ENCODE peak calls at places on chromosomes 12 and 14, in nine cellular contexts. One of them, this sample, is unnamed.

GRCh38 chr12:13505224-13505623 is 308.7 kb downstream of the EMP1 start:
- DNase-seq in brain microvascular endothelial cell: no peak
- DNase-seq in GM10248: no peak
- DNase-seq in hepatocyte: no peak
- DNase-seq in left ventricle myocardium inferior: no peak
- DNase-seq in activated B cell treated with CpG ODN at 0.5 μM for 24 hours: no peak
- DNase-seq in WTC11: no peak
- DNase-seq in cardiac fibroblast: no peak
- DNase-seq in neural crest cell: no peak
- DNase-seq in this sample: no peak

GRCh38 chr12:124485371-124485770 is 82.0 kb downstream of the NCOR2 start:
- DNase-seq in brain microvascular endothelial cell: no peak
- DNase-seq in GM10248: no peak
- DNase-seq in hepatocyte: no peak
- DNase-seq in left ventricle myocardium inferior: no peak
- DNase-seq in activated B cell treated with CpG ODN at 0.5 μM for 24 hours: no peak
- DNase-seq in WTC11: no peak
- DNase-seq in cardiac fibroblast: no peak
- DNase-seq in neural crest cell: no peak
- DNase-seq in this sample: no peak

GRCh38 chr14:91416744-91417133 is 881 bp downstream of the CCDC88C start:
- DNase-seq in brain microvascular endothelial cell: no peak
- DNase-seq in GM10248: peak
- DNase-seq in hepatocyte: no peak
- DNase-seq in left ventricle myocardium inferior: no peak
- DNase-seq in activated B cell treated with CpG ODN at 0.5 μM for 24 hours: peak
- DNase-seq in WTC11: no peak
- DNase-seq in cardiac fibroblast: no peak
- DNase-seq in neural crest cell: no peak
- DNase-seq in this sample: no peak

GRCh38 chr12:119679081-119679480 is 11.1 kb downstream of the PRKAB1 start:
- DNase-seq in brain microvascular endothelial cell: peak
- DNase-seq in GM10248: no peak
- DNase-seq in hepatocyte: no peak
- DNase-seq in left ventricle myocardium inferior: no peak
- DNase-seq in activated B cell treated with CpG ODN at 0.5 μM for 24 hours: no peak
- DNase-seq in WTC11: no peak
- DNase-seq in cardiac fibroblast: no peak
- DNase-seq in neural crest cell: no peak
- DNase-seq in this sample: no peak

GRCh38 chr12:94244165-94245133 is 96.1 kb downstream of the PLXNC1 start:
- DNase-seq in brain microvascular endothelial cell: no peak
- DNase-seq in GM10248: peak
- DNase-seq in hepatocyte: no peak
- DNase-seq in left ventricle myocardium inferior: no peak
- DNase-seq in activated B cell treated with CpG ODN at 0.5 μM for 24 hours: peak
- DNase-seq in WTC11: no peak
- DNase-seq in cardiac fibroblast: no peak
- DNase-seq in neural crest cell: no peak
- DNase-seq in this sample: no peak

GRCh38 chr12:38898001-38898684 is 7.2 kb downstream of the CPNE8 start:
- DNase-seq in brain microvascular endothelial cell: no peak
- DNase-seq in GM10248: no peak
- DNase-seq in hepatocyte: no peak
- DNase-seq in left ventricle myocardium inferior: no peak
- DNase-seq in activated B cell treated with CpG ODN at 0.5 μM for 24 hours: no peak
- DNase-seq in WTC11: no peak
- DNase-seq in cardiac fibroblast: no peak
- DNase-seq in neural crest cell: no peak
- DNase-seq in this sample: peak

GRCh38 chr14:68014771-68015170 is 195.2 kb downstream of the RAD51B start:
- DNase-seq in brain microvascular endothelial cell: no peak
- DNase-seq in GM10248: no peak
- DNase-seq in hepatocyte: no peak
- DNase-seq in left ventricle myocardium inferior: no peak
- DNase-seq in activated B cell treated with CpG ODN at 0.5 μM for 24 hours: no peak
- DNase-seq in WTC11: no peak
- DNase-seq in cardiac fibroblast: no peak
- DNase-seq in neural crest cell: no peak
- DNase-seq in this sample: no peak

GRCh38 chr14:56081139-56081538 is 37.1 kb upstream of the PELI2 start:
- DNase-seq in brain microvascular endothelial cell: no peak
- DNase-seq in GM10248: no peak
- DNase-seq in hepatocyte: no peak
- DNase-seq in left ventricle myocardium inferior: no peak
- DNase-seq in activated B cell treated with CpG ODN at 0.5 μM for 24 hours: no peak
- DNase-seq in WTC11: no peak
- DNase-seq in cardiac fibroblast: no peak
- DNase-seq in neural crest cell: no peak
- DNase-seq in this sample: no peak

GRCh38 chr14:103880334-103880985 is 33.1 kb upstream of the PPP1R13B start:
- DNase-seq in brain microvascular endothelial cell: peak
- DNase-seq in GM10248: no peak
- DNase-seq in hepatocyte: peak
- DNase-seq in left ventricle myocardium inferior: peak
- DNase-seq in activated B cell treated with CpG ODN at 0.5 μM for 24 hours: no peak
- DNase-seq in WTC11: no peak
- DNase-seq in cardiac fibroblast: peak
- DNase-seq in neural crest cell: no peak
- DNase-seq in this sample: peak

GRCh38 chr12:129873458-129873857 is 30.4 kb downstream of the TMEM132D start:
- DNase-seq in brain microvascular endothelial cell: no peak
- DNase-seq in GM10248: no peak
- DNase-seq in hepatocyte: no peak
- DNase-seq in left ventricle myocardium inferior: no peak
- DNase-seq in activated B cell treated with CpG ODN at 0.5 μM for 24 hours: no peak
- DNase-seq in WTC11: no peak
- DNase-seq in cardiac fibroblast: no peak
- DNase-seq in neural crest cell: no peak
- DNase-seq in this sample: no peak

GRCh38 chr12:96225003-96225855 is 31.1 kb downstream of the ELK3 start:
- DNase-seq in brain microvascular endothelial cell: no peak
- DNase-seq in GM10248: no peak
- DNase-seq in hepatocyte: peak
- DNase-seq in left ventricle myocardium inferior: no peak
- DNase-seq in activated B cell treated with CpG ODN at 0.5 μM for 24 hours: no peak
- DNase-seq in WTC11: no peak
- DNase-seq in cardiac fibroblast: peak
- DNase-seq in neural crest cell: no peak
- DNase-seq in this sample: peak

GRCh38 chr14:100058777-100059432 is 6.3 kb upstream of the EVL start:
- DNase-seq in brain microvascular endothelial cell: no peak
- DNase-seq in GM10248: peak
- DNase-seq in hepatocyte: no peak
- DNase-seq in left ventricle myocardium inferior: no peak
- DNase-seq in activated B cell treated with CpG ODN at 0.5 μM for 24 hours: no peak
- DNase-seq in WTC11: no peak
- DNase-seq in cardiac fibroblast: no peak
- DNase-seq in neural crest cell: no peak
- DNase-seq in this sample: no peak

GRCh38 chr14:100056431-100056830 is 8.8 kb upstream of the EVL start:
- DNase-seq in brain microvascular endothelial cell: no peak
- DNase-seq in GM10248: no peak
- DNase-seq in hepatocyte: no peak
- DNase-seq in left ventricle myocardium inferior: no peak
- DNase-seq in activated B cell treated with CpG ODN at 0.5 μM for 24 hours: no peak
- DNase-seq in WTC11: no peak
- DNase-seq in cardiac fibroblast: peak
- DNase-seq in neural crest cell: no peak
- DNase-seq in this sample: no peak

GRCh38 chr14:100054553-100055075 is 10.6 kb upstream of the EVL start:
- DNase-seq in brain microvascular endothelial cell: no peak
- DNase-seq in GM10248: no peak
- DNase-seq in hepatocyte: no peak
- DNase-seq in left ventricle myocardium inferior: no peak
- DNase-seq in activated B cell treated with CpG ODN at 0.5 μM for 24 hours: no peak
- DNase-seq in WTC11: no peak
- DNase-seq in cardiac fibroblast: no peak
- DNase-seq in neural crest cell: no peak
- DNase-seq in this sample: no peak

GRCh38 chr14:100059433-100059781 is 5.8 kb upstream of the EVL start:
- DNase-seq in brain microvascular endothelial cell: no peak
- DNase-seq in GM10248: no peak
- DNase-seq in hepatocyte: peak
- DNase-seq in left ventricle myocardium inferior: no peak
- DNase-seq in activated B cell treated with CpG ODN at 0.5 μM for 24 hours: no peak
- DNase-seq in WTC11: no peak
- DNase-seq in cardiac fibroblast: no peak
- DNase-seq in neural crest cell: no peak
- DNase-seq in this sample: no peak

GRCh38 chr14:100056964-100057817 is 8.0 kb upstream of the EVL start:
- DNase-seq in brain microvascular endothelial cell: peak
- DNase-seq in GM10248: peak
- DNase-seq in hepatocyte: no peak
- DNase-seq in left ventricle myocardium inferior: no peak
- DNase-seq in activated B cell treated with CpG ODN at 0.5 μM for 24 hours: no peak
- DNase-seq in WTC11: no peak
- DNase-seq in cardiac fibroblast: peak
- DNase-seq in neural crest cell: no peak
- DNase-seq in this sample: peak
- TF ChIP-seq CTCF in brain microvascular endothelial cell: peak
- TF ChIP-seq CTCF in GM10248: peak
- TF ChIP-seq CTCF in hepatocyte: no peak
- TF ChIP-seq CTCF in left ventricle myocardium inferior: peak
- TF ChIP-seq CTCF in activated B cell treated with CpG ODN at 0.5 μM for 24 hours: no peak
- TF ChIP-seq CTCF in WTC11: no peak
- TF ChIP-seq CTCF in cardiac fibroblast: peak
- TF ChIP-seq CTCF in neural crest cell: no peak
- TF ChIP-seq CTCF in this sample: peak

GRCh38 chr14:24271834-24272263 is 452 bp upstream of the RABGGTA start:
- DNase-seq in brain microvascular endothelial cell: no peak
- DNase-seq in GM10248: no peak
- DNase-seq in hepatocyte: no peak
- DNase-seq in left ventricle myocardium inferior: no peak
- DNase-seq in activated B cell treated with CpG ODN at 0.5 μM for 24 hours: no peak
- DNase-seq in WTC11: no peak
- DNase-seq in cardiac fibroblast: no peak
- DNase-seq in neural crest cell: no peak
- DNase-seq in this sample: no peak

GRCh38 chr14:24272442-24272841 is 1.0 kb upstream of the RABGGTA start:
- DNase-seq in brain microvascular endothelial cell: no peak
- DNase-seq in GM10248: no peak
- DNase-seq in hepatocyte: no peak
- DNase-seq in left ventricle myocardium inferior: no peak
- DNase-seq in activated B cell treated with CpG ODN at 0.5 μM for 24 hours: no peak
- DNase-seq in WTC11: no peak
- DNase-seq in cardiac fibroblast: no peak
- DNase-seq in neural crest cell: no peak
- DNase-seq in this sample: no peak

GRCh38 chr14:24275524-24276139 is 4.2 kb upstream of the RABGGTA start:
- DNase-seq in brain microvascular endothelial cell: no peak
- DNase-seq in GM10248: no peak
- DNase-seq in hepatocyte: no peak
- DNase-seq in left ventricle myocardium inferior: no peak
- DNase-seq in activated B cell treated with CpG ODN at 0.5 μM for 24 hours: no peak
- DNase-seq in WTC11: peak
- DNase-seq in cardiac fibroblast: no peak
- DNase-seq in neural crest cell: no peak
- DNase-seq in this sample: no peak

GRCh38 chr14:24274101-24274543 is 2.7 kb upstream of the RABGGTA start:
- DNase-seq in brain microvascular endothelial cell: no peak
- DNase-seq in GM10248: peak
- DNase-seq in hepatocyte: no peak
- DNase-seq in left ventricle myocardium inferior: no peak
- DNase-seq in activated B cell treated with CpG ODN at 0.5 μM for 24 hours: peak
- DNase-seq in WTC11: no peak
- DNase-seq in cardiac fibroblast: no peak
- DNase-seq in neural crest cell: no peak
- DNase-seq in this sample: no peak

GRCh38 chr14:24273422-24273998 is 2.1 kb upstream of the RABGGTA start:
- DNase-seq in brain microvascular endothelial cell: no peak
- DNase-seq in GM10248: no peak
- DNase-seq in hepatocyte: no peak
- DNase-seq in left ventricle myocardium inferior: no peak
- DNase-seq in activated B cell treated with CpG ODN at 0.5 μM for 24 hours: no peak
- DNase-seq in WTC11: no peak
- DNase-seq in cardiac fibroblast: no peak
- DNase-seq in neural crest cell: no peak
- DNase-seq in this sample: no peak
- TF ChIP-seq CTCF in brain microvascular endothelial cell: peak
- TF ChIP-seq CTCF in GM10248: no peak
- TF ChIP-seq CTCF in hepatocyte: no peak
- TF ChIP-seq CTCF in left ventricle myocardium inferior: no peak
- TF ChIP-seq CTCF in activated B cell treated with CpG ODN at 0.5 μM for 24 hours: no peak
- TF ChIP-seq CTCF in WTC11: no peak
- TF ChIP-seq CTCF in cardiac fibroblast: no peak
- TF ChIP-seq CTCF in neural crest cell: no peak
- TF ChIP-seq CTCF in this sample: no peak

GRCh38 chr14:75147423-75148071 is 20.7 kb upstream of the NEK9 start:
- DNase-seq in brain microvascular endothelial cell: peak
- DNase-seq in GM10248: no peak
- DNase-seq in hepatocyte: peak
- DNase-seq in left ventricle myocardium inferior: peak
- DNase-seq in activated B cell treated with CpG ODN at 0.5 μM for 24 hours: no peak
- DNase-seq in WTC11: peak
- DNase-seq in cardiac fibroblast: peak
- DNase-seq in neural crest cell: peak
- DNase-seq in this sample: peak
- TF ChIP-seq CTCF in brain microvascular endothelial cell: peak
- TF ChIP-seq CTCF in GM10248: no peak
- TF ChIP-seq CTCF in hepatocyte: peak
- TF ChIP-seq CTCF in left ventricle myocardium inferior: peak
- TF ChIP-seq CTCF in activated B cell treated with CpG ODN at 0.5 μM for 24 hours: no peak
- TF ChIP-seq CTCF in WTC11: no peak
- TF ChIP-seq CTCF in cardiac fibroblast: peak
- TF ChIP-seq CTCF in neural crest cell: peak
- TF ChIP-seq CTCF in this sample: peak

GRCh38 chr14:70857499-70857895 is 48.2 kb upstream of the MAP3K9 start:
- DNase-seq in brain microvascular endothelial cell: peak
- DNase-seq in GM10248: no peak
- DNase-seq in hepatocyte: no peak
- DNase-seq in left ventricle myocardium inferior: no peak
- DNase-seq in activated B cell treated with CpG ODN at 0.5 μM for 24 hours: no peak
- DNase-seq in WTC11: no peak
- DNase-seq in cardiac fibroblast: no peak
- DNase-seq in neural crest cell: no peak
- DNase-seq in this sample: no peak

GRCh38 chr14:70856851-70857498 is 47.7 kb upstream of the MAP3K9 start:
- DNase-seq in brain microvascular endothelial cell: peak
- DNase-seq in GM10248: no peak
- DNase-seq in hepatocyte: no peak
- DNase-seq in left ventricle myocardium inferior: no peak
- DNase-seq in activated B cell treated with CpG ODN at 0.5 μM for 24 hours: no peak
- DNase-seq in WTC11: no peak
- DNase-seq in cardiac fibroblast: peak
- DNase-seq in neural crest cell: no peak
- DNase-seq in this sample: peak

GRCh38 chr14:70855486-70855885 is 46.2 kb upstream of the MAP3K9 start:
- DNase-seq in brain microvascular endothelial cell: no peak
- DNase-seq in GM10248: no peak
- DNase-seq in hepatocyte: no peak
- DNase-seq in left ventricle myocardium inferior: no peak
- DNase-seq in activated B cell treated with CpG ODN at 0.5 μM for 24 hours: no peak
- DNase-seq in WTC11: no peak
- DNase-seq in cardiac fibroblast: no peak
- DNase-seq in neural crest cell: no peak
- DNase-seq in this sample: no peak

DNA sequence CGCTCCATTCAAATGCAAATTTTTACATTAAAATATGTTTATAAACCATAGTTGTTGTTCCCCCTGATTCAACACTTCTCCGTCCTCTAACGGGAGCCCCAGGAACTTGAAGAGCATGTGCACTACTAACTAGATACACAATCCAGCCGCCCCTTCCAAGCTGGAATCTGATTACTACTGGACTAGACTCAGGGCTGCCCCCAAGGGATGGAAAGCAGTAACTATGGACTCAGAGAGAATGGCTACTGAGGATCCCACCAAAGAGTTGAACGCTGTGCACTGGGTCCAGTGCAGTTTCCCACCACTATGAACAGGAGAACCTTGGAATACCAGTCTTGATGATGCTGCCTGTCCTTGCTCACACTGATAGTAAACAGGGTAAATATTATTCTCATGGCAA is 48.6 kb upstream of the PCNX1 start:
- DNase-seq in brain microvascular endothelial cell: no peak
- DNase-seq in GM10248: no peak
- DNase-seq in hepatocyte: no peak
- DNase-seq in left ventricle myocardium inferior: no peak
- DNase-seq in activated B cell treated with CpG ODN at 0.5 μM for 24 hours: no peak
- DNase-seq in WTC11: peak
- DNase-seq in cardiac fibroblast: no peak
- DNase-seq in neural crest cell: no peak
- DNase-seq in this sample: no peak
- TF ChIP-seq CTCF in brain microvascular endothelial cell: no peak
- TF ChIP-seq CTCF in GM10248: no peak
- TF ChIP-seq CTCF in hepatocyte: no peak
- TF ChIP-seq CTCF in left ventricle myocardium inferior: no peak
- TF ChIP-seq CTCF in activated B cell treated with CpG ODN at 0.5 μM for 24 hours: no peak
- TF ChIP-seq CTCF in WTC11: no peak
- TF ChIP-seq CTCF in cardiac fibroblast: no peak
- TF ChIP-seq CTCF in neural crest cell: no peak
- TF ChIP-seq CTCF in this sample: no peak